ENCODE peak calls at places on chromosomes 1 and 21, in seven cellular contexts. J is MCF 10A; F is BJ; Y is nephron progenitor cell; Z is upper lobe of right lung; U is OCI-LY7; Q is CD8-positive, alpha-beta T cell. V is an unnamed sample.

GRCh38 chr1:67850611-67851075 is 17.4 kb upstream of the GNG12 start:
- DNase-seq in J (peak), F (no peak), Y (no peak), Z (peak), U (no peak), Q (no peak), V (no peak)

GRCh38 chr1:112689196-112689841 is 14.9 kb downstream of the MOV10 start:
- DNase-seq in J (no peak), F (no peak), Y (no peak), Z (no peak), U (no peak), Q (no peak), V (no peak)

GRCh38 chr1:97647776-97648175 is 273.1 kb downstream of the DPYD start:
- DNase-seq in J (peak), F (peak), Y (no peak), Z (no peak), U (no peak), Q (no peak), V (no peak)

GRCh38 chr1:218364028-218364710 is 19.0 kb downstream of the TGFB2 start:
- DNase-seq in J (no peak), F (no peak), Y (no peak), Z (no peak), U (no peak), Q (no peak), V (no peak)

GRCh38 chr1:33960496-33960895 is 96.6 kb downstream of the HMGB4 start:
- DNase-seq in J (no peak), F (no peak), Y (no peak), Z (no peak), U (no peak), Q (no peak), V (no peak)

GRCh38 chr1:11502516-11502915 is 23.6 kb downstream of the DISP3 start:
- DNase-seq in J (no peak), F (no peak), Y (no peak), Z (peak), U (no peak), Q (no peak), V (no peak)

GRCh38 chr1:21216835-21217811 is 40.4 kb upstream of the EIF4G3 start:
- DNase-seq in J (peak), F (no peak), Y (peak), Z (no peak), U (peak), Q (peak), V (peak)

GRCh38 chr1:106925750-106926149 is 130.7 kb upstream of the PRMT6 start:
- DNase-seq in J (no peak), F (no peak), Y (no peak), Z (no peak), U (no peak), Q (no peak), V (no peak)

DNA sequence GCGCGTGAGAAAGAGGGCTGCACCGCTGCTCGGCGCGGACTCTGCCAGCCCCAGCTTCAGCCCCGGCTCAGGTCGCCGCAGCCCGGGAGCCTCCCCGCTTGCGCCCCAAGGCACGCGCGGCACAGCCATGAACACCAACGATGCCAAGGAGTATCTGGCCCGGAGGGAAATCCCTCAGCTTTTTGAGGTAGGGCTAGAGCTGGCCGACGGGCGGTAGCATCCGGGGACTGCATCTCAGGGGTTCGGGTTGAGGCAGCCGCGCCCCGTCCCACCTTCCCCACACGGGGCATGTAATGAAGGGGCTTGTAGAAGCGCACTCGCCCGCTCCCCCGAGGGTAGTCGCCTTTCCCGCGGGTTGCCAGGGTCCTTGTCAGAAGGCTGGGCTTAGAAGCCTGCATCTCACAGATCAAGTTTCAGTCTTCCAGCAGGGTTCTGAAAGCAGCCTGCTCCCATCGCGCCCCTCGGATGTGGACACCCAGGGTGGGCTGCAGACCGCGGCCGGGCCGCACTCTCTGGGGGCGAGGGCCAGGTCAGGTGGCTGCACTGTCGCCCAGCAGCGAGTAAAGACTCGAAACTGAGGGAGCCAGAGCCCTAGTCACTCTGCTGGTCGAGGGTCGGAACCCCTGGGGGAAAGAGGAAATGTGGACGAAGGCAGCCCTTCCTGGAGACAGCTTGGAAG is 507 bp downstream of the AK5 start:
- DNase-seq in J (peak), F (no peak), Y (peak), Z (peak), U (no peak), Q (peak), V (peak)
- TF ChIP-seq CTCF in J (no peak), F (no peak), Y (no peak), Z (no peak), U (no peak), Q (no peak), V (no peak)

DNA sequence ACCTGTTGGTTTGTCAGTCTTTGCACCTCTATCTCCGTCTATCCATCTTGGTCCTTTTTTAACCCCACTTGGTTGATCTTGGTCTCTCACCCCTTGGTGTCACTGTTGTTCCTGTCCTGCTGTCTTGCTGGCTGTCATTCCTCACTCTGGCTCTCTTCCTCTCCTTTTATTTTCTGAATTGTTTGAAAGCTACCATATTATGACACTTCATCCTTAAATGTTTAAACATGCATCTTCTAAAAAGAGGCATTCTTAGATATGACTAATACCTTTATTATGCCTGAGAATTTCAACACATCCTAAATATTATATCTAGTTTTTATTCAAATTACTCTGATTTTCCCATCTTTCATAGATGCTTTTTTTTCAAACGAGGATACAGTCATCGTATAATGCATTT is 37.0 kb downstream of the BACH1 start:
- DNase-seq in J (peak), F (no peak), Y (no peak), Z (no peak), U (no peak), Q (no peak), V (no peak)
- TF ChIP-seq CTCF in J (no peak), F (no peak), Y (no peak), Z (no peak), U (peak), Q (no peak), V (no peak)

GRCh38 chr1:62852253-62852652 is 68.3 kb downstream of the ATG4C start:
- DNase-seq in J (no peak), F (no peak), Y (no peak), Z (no peak), U (no peak), Q (no peak), V (no peak)

GRCh38 chr1:62849031-62849430 is 65.1 kb downstream of the ATG4C start:
- DNase-seq in J (peak), F (no peak), Y (no peak), Z (no peak), U (peak), Q (no peak), V (no peak)
- TF ChIP-seq CTCF in J (no peak), F (no peak), Y (no peak), Z (no peak), U (peak), Q (no peak), V (peak)

GRCh38 chr1:154344977-154345837 is 19.9 kb downstream of the ATP8B2 start:
- DNase-seq in J (peak), F (no peak), Y (peak), Z (peak), U (peak), Q (peak), V (no peak)
- TF ChIP-seq CTCF in J (peak), F (peak), Y (peak), Z (peak), U (peak), Q (peak), V (peak)

GRCh38 chr1:114336360-114336759 is 174.6 kb downstream of the TRIM33 start:
- DNase-seq in J (peak), F (no peak), Y (no peak), Z (no peak), U (no peak), Q (no peak), V (no peak)
- TF ChIP-seq CTCF in J (no peak), F (no peak), Y (no peak), Z (no peak), U (no peak), Q (no peak), V (no peak)

GRCh38 chr21:41767606-41768370 is 936 bp upstream of the RIPK4 start:
- DNase-seq in J (no peak), F (no peak), Y (peak), Z (no peak), U (no peak), Q (no peak), V (peak)

GRCh38 chr21:41769521-41769920 is 2.7 kb upstream of the RIPK4 start:
- DNase-seq in J (no peak), F (no peak), Y (no peak), Z (peak), U (no peak), Q (no peak), V (peak)

GRCh38 chr21:41769933-41770332 is 3.1 kb upstream of the RIPK4 start:
- DNase-seq in J (no peak), F (no peak), Y (no peak), Z (no peak), U (no peak), Q (no peak), V (no peak)

GRCh38 chr21:41769106-41769505 is 2.3 kb upstream of the RIPK4 start:
- DNase-seq in J (no peak), F (no peak), Y (no peak), Z (peak), U (no peak), Q (no peak), V (peak)

GRCh38 chr21:41768371-41769042 is 1.7 kb upstream of the RIPK4 start:
- DNase-seq in J (peak), F (peak), Y (peak), Z (peak), U (peak), Q (no peak), V (peak)
- TF ChIP-seq CTCF in J (peak), F (peak), Y (peak), Z (peak), U (peak), Q (no peak), V (no peak)

GRCh38 chr1:220089650-220090556 is at the start of gene BPNT1:
- DNase-seq in J (peak), F (peak), Y (peak), Z (peak), U (peak), Q (peak), V (peak)
- TF ChIP-seq CTCF in J (no peak), F (no peak), Y (no peak), Z (no peak), U (peak), Q (no peak), V (no peak)

GRCh38 chr1:229341811-229342304 is 989 bp downstream of the CCSAP start:
- DNase-seq in J (peak), F (no peak), Y (no peak), Z (no peak), U (peak), Q (no peak), V (no peak)

GRCh38 chr1:229344139-229344538 is 1.3 kb upstream of the CCSAP start:
- DNase-seq in J (no peak), F (no peak), Y (no peak), Z (no peak), U (no peak), Q (no peak), V (no peak)

GRCh38 chr1:229344937-229345684 is 2.3 kb upstream of the CCSAP start:
- DNase-seq in J (no peak), F (no peak), Y (no peak), Z (no peak), U (no peak), Q (no peak), V (no peak)

GRCh38 chr1:229342305-229342901 is 444 bp downstream of the CCSAP start:
- DNase-seq in J (peak), F (no peak), Y (peak), Z (peak), U (peak), Q (peak), V (peak)

GRCh38 chr1:229342902-229343587 is at the start of gene CCSAP:
- DNase-seq in J (peak), F (no peak), Y (no peak), Z (peak), U (peak), Q (no peak), V (peak)
- TF ChIP-seq CTCF in J (no peak), F (no peak), Y (no peak), Z (no peak), U (peak), Q (no peak), V (no peak)

DNA sequence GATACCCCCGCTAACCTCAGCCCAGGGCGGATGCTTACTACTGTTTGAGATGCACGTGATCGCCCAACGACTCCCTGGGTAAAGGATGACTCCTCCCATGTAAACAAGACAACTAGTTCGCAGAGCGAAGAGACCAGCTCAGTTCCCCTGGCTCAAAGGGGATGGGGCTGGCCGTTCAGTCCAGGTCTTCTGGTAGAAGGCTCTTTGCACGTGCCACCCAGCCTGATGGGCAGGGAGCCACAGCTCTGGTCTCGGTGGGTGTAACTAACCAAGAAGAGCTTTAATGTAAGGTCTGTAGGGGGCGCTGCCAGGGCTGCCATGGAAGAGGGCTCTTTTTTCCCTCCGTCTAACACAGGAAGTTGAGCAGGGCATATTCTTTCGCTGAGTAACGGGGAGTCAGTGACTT is 49.4 kb upstream of the PARP1 start:
- DNase-seq in J (no peak), F (no peak), Y (no peak), Z (no peak), U (no peak), Q (peak), V (no peak)
- TF ChIP-seq CTCF in J (peak), F (no peak), Y (no peak), Z (peak), U (peak), Q (peak), V (peak)

V was measured in GM13977.